ENCODE peak calls at places on chromosome 7, in six cellular contexts. C is esophagus squamous epithelium, I is brain microvascular endothelial cell, D is HL-60, W is WTC11, Z is K562. T is an unnamed sample.

GRCh38 chr7:40755438-40755837 is 620.6 kb downstream of the SUGCT start:
- DNase-seq in D (no peak), Z (no peak), W (no peak), I (no peak), C (no peak), T (no peak)

GRCh38 chr7:38801786-38802185 is 107.2 kb downstream of the VPS41 start:
- DNase-seq in I (peak; percentile 6), Z (no peak), W (no peak), D (no peak), C (no peak), T (no peak)

GRCh38 chr7:2796358-2797352 is 47.5 kb downstream of the GNA12 start:
- DNase-seq in W (no peak), I (peak; percentile 80), Z (no peak), D (no peak), C (no peak), T (no peak)

GRCh38 chr7:40122940-40123254 is 11.5 kb downstream of the MPLKIP start:
- DNase-seq in W (no peak), D (no peak), Z (no peak), C (no peak), I (no peak), T (no peak)

GRCh38 chr7:39617010-39617409 is 6.4 kb upstream of the RALA start:
- DNase-seq in Z (no peak), W (no peak), C (no peak), D (no peak), I (no peak), T (peak; percentile 30)

GRCh38 chr7:74350751-74351150 is 61.5 kb downstream of the CLIP2 start:
- DNase-seq in I (no peak), C (no peak), D (no peak), W (no peak), Z (no peak), T (no peak)

GRCh38 chr7:39085590-39086049 is 107.9 kb downstream of the POU6F2 start:
- DNase-seq in I (peak; percentile 6), D (no peak), C (no peak), W (peak; percentile 20), Z (no peak), T (no peak)

GRCh38 chr7:128069367-128070364 is 38.4 kb upstream of the LRRC4 start:
- DNase-seq in D (no peak), W (no peak), C (no peak), Z (no peak), I (no peak), T (no peak)

GRCh38 chr7:25847331-25848070 is 304.5 kb upstream of the NFE2L3 start:
- DNase-seq in W (no peak), I (peak; percentile 73), D (no peak), Z (no peak), C (no peak), T (peak; percentile 19)

GRCh38 chr7:131574741-131575140 is 18.3 kb upstream of the PODXL start:
- DNase-seq in D (no peak), W (no peak), I (peak; percentile 82), Z (no peak), C (no peak), T (peak; percentile 51)

GRCh38 chr7:144826248-144826647 is 9.6 kb downstream of the TPK1 start:
- DNase-seq in I (no peak), Z (no peak), D (no peak), C (no peak), W (no peak), T (no peak)

GRCh38 chr7:4066206-4066605 is 615.9 kb upstream of the FOXK1 start:
- DNase-seq in Z (no peak), I (no peak), C (no peak), W (no peak), D (no peak), T (no peak)

GRCh38 chr7:86943447-86943846 is 116.0 kb downstream of the ELAPOR2 start:
- DNase-seq in I (no peak), C (no peak), W (no peak), Z (no peak), D (no peak), T (no peak)

GRCh38 chr7:1210979-1211608 is 21.6 kb upstream of the UNCX start:
- DNase-seq in W (no peak), Z (no peak), I (no peak), C (no peak), D (no peak), T (no peak)

GRCh38 chr7:79504607-79505389 is 51.3 kb upstream of the MAGI2 start:
- DNase-seq in D (no peak), C (no peak), W (no peak), I (no peak), Z (no peak), T (peak; percentile 12)

GRCh38 chr7:98745722-98746318 is 124.0 kb downstream of the TMEM130 start:
- DNase-seq in D (peak; percentile 55), C (no peak), W (peak; percentile 91), Z (peak; percentile 78), I (peak; percentile 23), T (peak; percentile 28)

GRCh38 chr7:113460067-113460466 is 341.7 kb upstream of the SMIM30 start:
- DNase-seq in I (no peak), W (no peak), D (no peak), Z (no peak), C (no peak), T (no peak)

GRCh38 chr7:29189743-29190201 is 4.8 kb upstream of the CHN2 start:
- DNase-seq in W (peak; percentile 97), Z (peak; percentile 54), D (peak; percentile 44), C (no peak), I (peak; percentile 9), T (no peak)

GRCh38 chr7:157021071-157021891 is 10.8 kb upstream of the MNX1 start:
- DNase-seq in W (no peak), D (no peak), C (no peak), I (no peak), Z (no peak), T (no peak)

DNA sequence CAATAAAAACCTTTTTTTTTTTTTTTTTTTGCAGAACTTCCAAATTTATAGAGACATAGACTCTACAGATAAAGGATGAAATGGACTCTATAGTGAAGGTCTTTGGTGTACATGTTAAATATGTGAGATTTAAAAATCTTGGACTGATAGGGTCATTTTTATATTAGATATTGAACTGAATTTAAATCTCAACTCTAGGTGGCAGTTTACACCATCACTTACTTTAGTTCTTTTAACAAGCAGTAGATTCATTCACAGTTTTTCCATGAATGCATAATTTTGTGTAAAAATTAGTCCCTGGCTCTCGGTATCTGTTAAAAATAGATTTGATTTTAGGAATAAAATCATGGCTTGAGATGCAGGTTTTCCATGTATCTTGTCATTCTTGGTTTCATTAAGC is 31.1 kb upstream of the SNX13 start:
- DNase-seq in I (no peak), Z (no peak), D (no peak), C (no peak), W (no peak), T (no peak)
- TF ChIP-seq CTCF in I (no peak), Z (no peak), D (no peak), C (no peak), W (no peak), T (peak; percentile 60)

GRCh38 chr7:151226875-151227782 is at the start of gene ABCF2:
- DNase-seq in I (peak; percentile 100), Z (peak; percentile 100), W (peak; percentile 100), C (peak; percentile 98), D (peak; percentile 99), T (peak; percentile 98)
- TF ChIP-seq CTCF in I (peak; percentile 11), Z (no peak), W (no peak), C (no peak), D (no peak), T (no peak)

DNA sequence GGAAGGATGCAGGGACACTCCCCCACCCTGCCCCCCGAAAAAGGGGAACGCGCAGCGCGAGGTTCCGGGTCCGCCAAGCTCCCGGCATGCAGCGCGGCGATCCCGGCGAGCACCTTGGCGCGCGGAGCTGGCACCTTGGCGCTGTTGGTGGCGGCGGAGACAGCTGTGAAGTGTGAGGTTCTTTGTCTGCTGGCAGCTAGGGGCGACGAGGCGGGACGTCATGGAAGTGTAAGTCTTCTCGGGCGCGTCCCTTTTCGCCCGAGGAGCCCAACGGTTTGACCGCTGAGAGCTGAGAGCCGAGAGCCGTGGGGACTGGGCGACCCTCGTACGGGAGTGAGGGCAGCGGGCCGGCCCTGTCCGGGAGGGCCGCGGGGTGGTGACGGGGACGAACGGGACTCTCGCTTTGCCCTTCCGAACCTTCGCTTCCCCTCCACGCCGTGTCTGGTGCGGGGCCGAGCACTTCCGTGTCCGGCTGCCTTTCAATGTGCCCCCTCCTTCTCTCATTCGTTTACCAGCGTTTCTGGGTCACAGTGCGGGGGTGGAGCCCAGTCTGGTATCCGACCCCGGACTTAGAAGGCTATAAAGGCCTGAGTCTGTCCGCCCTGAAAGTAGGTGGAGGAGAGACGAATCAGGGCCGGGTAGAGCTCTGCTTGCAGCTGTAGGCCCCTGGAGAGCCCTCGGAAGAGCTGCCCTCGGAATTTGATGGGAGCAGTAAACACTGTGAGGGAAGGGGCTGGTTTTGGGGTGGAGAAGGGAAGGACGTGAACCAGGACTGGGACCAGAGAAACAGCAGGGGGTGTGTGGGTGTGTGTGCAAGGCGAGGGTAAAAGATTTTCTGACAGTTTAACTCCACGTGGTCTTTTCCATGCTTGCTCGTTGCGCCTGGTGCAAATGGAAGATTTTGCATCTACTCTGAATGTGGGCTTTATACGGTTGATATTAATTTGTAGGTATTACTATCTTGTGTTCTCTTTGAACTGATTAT is at the start of gene CRCP:
- DNase-seq in Z (peak; percentile 91), W (peak; percentile 73), C (peak; percentile 29), D (peak; percentile 88), I (peak; percentile 79), T (peak; percentile 76)
- TF ChIP-seq CTCF in Z (peak; percentile 45), W (no peak), C (no peak), D (no peak), I (peak; percentile 72), T (peak; percentile 58)

DNA sequence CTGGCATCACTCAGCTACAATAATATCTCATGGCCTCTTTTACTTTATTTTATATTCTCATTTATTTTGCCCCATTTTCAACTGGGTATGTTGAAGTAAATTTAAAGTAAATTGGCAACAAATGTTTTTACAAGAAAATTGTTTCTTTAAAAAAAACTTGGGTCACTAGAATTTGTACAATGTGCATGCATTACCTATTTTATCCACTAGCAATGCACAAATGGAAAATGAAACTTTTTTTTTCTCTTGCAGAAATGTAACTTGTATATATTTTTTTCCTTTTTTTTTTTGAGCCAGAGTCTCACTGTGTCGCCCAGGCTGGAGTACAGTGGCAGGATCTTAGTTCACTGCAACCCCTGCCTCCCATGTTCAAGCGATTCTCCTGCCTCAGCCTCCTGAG is 10.3 kb upstream of the H2AZ2 start:
- DNase-seq in D (no peak), C (no peak), I (no peak), W (no peak), Z (no peak), T (no peak)
- TF ChIP-seq CTCF in D (no peak), C (no peak), I (no peak), W (no peak), Z (no peak), T (peak; percentile 70)

DNA sequence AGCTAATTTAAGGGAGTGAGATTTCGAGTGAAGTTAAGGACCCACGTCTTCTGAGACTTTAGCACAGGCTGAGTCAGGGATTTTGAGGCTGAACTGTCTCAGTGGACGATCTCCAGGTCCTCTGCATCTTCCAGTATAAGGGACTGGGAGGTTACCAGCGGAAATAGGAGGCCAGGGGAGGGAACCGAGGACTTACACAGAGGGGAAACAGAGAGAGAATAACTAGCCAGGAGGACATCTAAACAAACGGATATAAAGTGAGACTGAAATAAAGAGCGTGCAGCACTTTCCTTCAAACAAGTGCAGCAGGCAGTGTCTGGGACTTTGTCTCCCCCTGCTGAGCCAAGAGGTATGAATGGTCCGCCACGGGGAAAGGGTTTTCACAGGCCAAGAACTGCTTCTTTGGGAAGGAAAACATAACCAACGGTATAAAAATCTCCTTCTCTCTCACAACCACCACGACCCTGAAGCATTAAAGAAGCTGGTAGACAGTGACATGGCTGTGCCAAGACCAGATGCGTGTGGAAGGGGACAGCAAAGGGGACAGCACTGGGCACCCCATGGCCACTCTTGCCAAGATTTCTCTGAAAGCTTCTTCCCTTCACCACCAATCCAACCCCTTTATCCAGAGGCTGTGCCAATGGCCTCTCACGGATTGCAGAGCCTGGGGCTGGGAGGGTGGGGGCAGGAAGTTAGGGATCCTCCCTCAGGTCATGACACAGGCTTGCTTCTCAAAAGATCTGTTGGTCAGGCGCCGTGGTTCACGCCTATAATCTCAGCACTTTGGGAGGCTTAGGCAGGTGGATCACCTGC is 72.0 kb downstream of the SLC37A3 start:
- DNase-seq in Z (peak; percentile 87), C (no peak), D (peak; percentile 52), W (peak; percentile 52), I (peak; percentile 61), T (peak; percentile 57)
- TF ChIP-seq CTCF in Z (peak; percentile 92), C (peak; percentile 38), D (peak; percentile 38), W (no peak), I (peak; percentile 90), T (peak; percentile 78)